ENCODE peak calls at places on chromosome 20, in nine cellular contexts. U is RKO; S is smooth muscle cell of the brain vasculature; G is NCI-H446; A is endothelial cell; O is activated CD4-positive, alpha-beta T cell treated with anti-CD3 and anti-CD28 coated beads, Interleukin-2, amount 50 U/mL, for 1 hour; Q is AG09309; V is EL; T is BE2C. M is an unnamed sample.

GRCh38 chr20:15242773-15243172 is 905.4 kb upstream of the FLRT3 start:
- DNase-seq in S (no peak), O (no peak), G (no peak), A (no peak), Q (no peak), T (no peak), U (no peak), V (no peak), M (no peak)

GRCh38 chr20:54293526-54293925 is 85.6 kb downstream of the PFDN4 start:
- DNase-seq in T (no peak), V (no peak), O (no peak), G (peak), A (no peak), Q (no peak), S (no peak), U (no peak), M (peak)

GRCh38 chr20:61520761-61521460 is 268.9 kb downstream of the CDH4 start:
- DNase-seq in T (no peak), O (no peak), Q (peak), A (no peak), V (peak), S (peak), G (no peak), U (peak), M (no peak)

GRCh38 chr20:57476073-57476526 is 48.8 kb downstream of the CTCFL start:
- DNase-seq in V (no peak), S (no peak), T (no peak), A (no peak), O (no peak), U (no peak), G (no peak), Q (no peak), M (no peak)

GRCh38 chr20:43975096-43975768 is 60.6 kb downstream of the TOX2 start:
- DNase-seq in G (no peak), T (no peak), A (no peak), V (peak), Q (peak), S (no peak), U (peak), O (no peak), M (no peak)

GRCh38 chr20:50744143-50744792 is 12.9 kb downstream of the PARD6B start:
- DNase-seq in G (peak), A (no peak), T (peak), S (peak), U (peak), V (peak), O (no peak), Q (peak), M (peak)

GRCh38 chr20:24779166-24779565 is 169.9 kb upstream of the CST7 start:
- DNase-seq in G (peak), Q (no peak), U (no peak), T (no peak), S (no peak), V (no peak), A (no peak), O (no peak), M (no peak)

GRCh38 chr20:50670126-50670862 is 21.0 kb downstream of the RIPOR3 start:
- DNase-seq in G (no peak), V (no peak), U (peak), T (no peak), S (no peak), A (no peak), O (no peak), Q (no peak), M (peak)

GRCh38 chr20:20894753-20895152 is 182.3 kb upstream of the RALGAPA2 start:
- DNase-seq in G (no peak), V (no peak), O (no peak), T (no peak), Q (no peak), A (no peak), S (no peak), U (no peak), M (no peak)

GRCh38 chr20:52209154-52209571 is 17.6 kb upstream of the ZFP64 start:
- DNase-seq in Q (no peak), O (no peak), U (no peak), T (peak), S (no peak), A (no peak), G (no peak), V (no peak), M (no peak)

GRCh38 chr20:35002426-35003210 is 47.0 kb downstream of the MYH7B start:
- DNase-seq in G (no peak), T (no peak), S (no peak), A (no peak), U (no peak), Q (no peak), O (no peak), V (no peak), M (no peak)

GRCh38 chr20:63628246-63628975 is 1.5 kb upstream of the GMEB2 start:
- DNase-seq in G (peak), S (peak), Q (no peak), V (peak), O (peak), U (peak), A (no peak), T (peak), M (peak)

GRCh38 chr20:57908691-57909090 is 198.9 kb upstream of the PMEPA1 start:
- DNase-seq in S (no peak), T (no peak), V (no peak), Q (no peak), O (no peak), G (no peak), A (no peak), U (no peak), M (no peak)

GRCh38 chr20:46212876-46213275 is 94.8 kb downstream of the CD40 start:
- DNase-seq in Q (no peak), O (no peak), S (no peak), G (no peak), A (no peak), T (no peak), U (no peak), V (no peak), M (no peak)

GRCh38 chr20:42258568-42258967 is 640.4 kb upstream of the CHD6 start:
- DNase-seq in U (no peak), O (no peak), T (no peak), G (no peak), A (no peak), V (no peak), Q (no peak), S (no peak), M (no peak)

GRCh38 chr20:51400051-51400926 is 142.2 kb downstream of the NFATC2 start:
- DNase-seq in V (no peak), O (peak), T (no peak), S (no peak), A (no peak), G (no peak), Q (no peak), U (no peak), M (no peak)

GRCh38 chr20:25178563-25179438 is 16.7 kb upstream of the ENTPD6 start:
- DNase-seq in O (no peak), V (peak), U (peak), T (peak), Q (peak), A (peak), G (peak), S (peak), M (peak)

GRCh38 chr20:40678286-40678835 is 10.7 kb downstream of the MAFB start:
- DNase-seq in V (no peak), T (no peak), Q (no peak), G (no peak), U (no peak), O (no peak), A (no peak), S (no peak), M (no peak)

GRCh38 chr20:50450961-50451752 is 59.0 kb upstream of the PTPN1 start:
- DNase-seq in O (no peak), A (no peak), T (no peak), U (no peak), S (no peak), V (peak), Q (peak), G (no peak), M (no peak)

GRCh38 chr20:1215386-1216170 is 10.3 kb upstream of the RAD21L1 start:
- DNase-seq in G (no peak), S (no peak), A (no peak), T (no peak), O (no peak), Q (no peak), V (no peak), U (no peak), M (no peak)

GRCh38 chr20:57388953-57389694 is 2.1 kb upstream of the RBM38 start:
- DNase-seq in T (peak), S (no peak), U (no peak), V (peak), G (no peak), O (peak), A (peak), Q (peak), M (peak)

GRCh38 chr20:10667077-10667401 is 6.8 kb downstream of the JAG1 start:
- DNase-seq in A (no peak), S (no peak), V (no peak), Q (no peak), G (peak), U (no peak), T (no peak), O (no peak), M (no peak)

GRCh38 chr20:703426-703825 is 27.8 kb upstream of the SCRT2 start:
- DNase-seq in Q (no peak), T (no peak), S (no peak), A (no peak), O (no peak), V (no peak), U (no peak), G (no peak), M (no peak)

GRCh38 chr20:62625921-62626547 is 16.3 kb upstream of the SLCO4A1 start:
- DNase-seq in U (no peak), O (no peak), Q (no peak), V (no peak), T (no peak), G (no peak), A (no peak), S (no peak), M (no peak)

GRCh38 chr20:44074252-44075151 is 112.5 kb downstream of the JPH2 start:
- DNase-seq in G (no peak), S (no peak), V (peak), A (no peak), T (peak), O (no peak), U (peak), Q (no peak), M (peak)

GRCh38 chr20:43983904-43984361 is 69.3 kb downstream of the TOX2 start:
- DNase-seq in V (no peak), O (no peak), Q (no peak), S (no peak), U (no peak), G (no peak), A (no peak), T (no peak), M (no peak)

GRCh38 chr20:38985603-38986170 is 23.5 kb downstream of the DHX35 start:
- DNase-seq in A (no peak), O (no peak), S (no peak), U (no peak), V (peak), G (no peak), T (no peak), Q (peak), M (peak)

GRCh38 chr20:58131111-58131510 is 97.3 kb downstream of the ANKRD60 start:
- DNase-seq in A (peak), O (no peak), T (no peak), S (no peak), G (no peak), V (peak), Q (no peak), U (no peak), M (no peak)

GRCh38 chr20:35200255-35200654 is 26.2 kb upstream of the MMP24 start:
- DNase-seq in Q (peak), V (peak), T (no peak), A (no peak), G (no peak), U (peak), S (no peak), O (no peak), M (no peak)

GRCh38 chr20:47346172-47346571 is 10.3 kb downstream of the ZMYND8 start:
- DNase-seq in G (no peak), A (no peak), V (no peak), U (no peak), S (no peak), O (no peak), Q (no peak), T (no peak), M (no peak)

GRCh38 chr20:50336631-50337030 is 146.0 kb downstream of the CEBPB start:
- DNase-seq in T (no peak), U (no peak), Q (no peak), V (no peak), S (no peak), G (no peak), O (no peak), A (no peak), M (no peak)

GRCh38 chr20:6664574-6664973 is 102.9 kb upstream of the BMP2 start:
- DNase-seq in T (no peak), S (no peak), O (no peak), A (no peak), G (no peak), V (no peak), Q (no peak), U (no peak), M (no peak)

GRCh38 chr20:57678340-57678739 is 31.5 kb downstream of the PMEPA1 start:
- DNase-seq in S (no peak), T (peak), O (no peak), G (peak), U (no peak), V (no peak), Q (no peak), A (no peak), M (no peak)

M was measured in Caki2.